ENCODE peak calls at places on chromosomes 3 and 15, in ten cellular contexts. A is upper lobe of left lung, B is stomach, I is ovary, M is body of pancreas, S is right lobe of liver, R is A549, G is transverse colon, H is heart left ventricle, Q is esophagus squamous epithelium. N is an unnamed sample.
A peak's percentile ranks its signal among the peaks of the same experiment; 100 is the strongest.

GRCh38 chr3:191476053-191476787 is 15.3 kb downstream of the PYDC2 start:
- DNase-seq in A (no peak), I (no peak), M (no peak), R (no peak), H (no peak), G (no peak), B (no peak), Q (no peak), S (no peak), N (no peak)

GRCh38 chr15:74156678-74157411 is 16.7 kb upstream of the ISLR start:
- DNase-seq in R (no peak), H (no peak), M (no peak), B (no peak), I (no peak), G (no peak), S (no peak), A (no peak), Q (no peak), N (no peak)

GRCh38 chr3:13825317-13825590 is 54.6 kb downstream of the WNT7A start:
- DNase-seq in G (no peak), M (no peak), I (no peak), S (no peak), Q (no peak), A (no peak), R (no peak), H (no peak), B (no peak), N (no peak)

GRCh38 chr3:109339714-109340648 is 2.6 kb upstream of the DPPA4 start:
- DNase-seq in I (no peak), R (no peak), M (no peak), H (no peak), G (no peak), A (no peak), Q (no peak), S (peak; percentile 30), B (no peak), N (no peak)

GRCh38 chr3:160686955-160687535 is 10.1 kb downstream of the ARL14 start:
- DNase-seq in S (no peak), M (no peak), I (no peak), A (no peak), G (no peak), Q (no peak), R (no peak), H (no peak), B (no peak), N (no peak)

GRCh38 chr3:169498336-169498735 is 165.2 kb downstream of the MECOM start:
- DNase-seq in H (no peak), I (no peak), A (no peak), G (no peak), M (no peak), R (no peak), Q (no peak), B (no peak), S (no peak), N (no peak)

GRCh38 chr15:45604321-45604720 is 17.1 kb downstream of the BLOC1S6 start:
- DNase-seq in H (no peak), M (no peak), G (no peak), Q (no peak), R (no peak), B (no peak), S (no peak), I (no peak), A (no peak), N (no peak)

GRCh38 chr3:16374047-16375019 is 109.3 kb downstream of the OXNAD1 start:
- DNase-seq in R (no peak), H (no peak), S (no peak), B (no peak), Q (no peak), I (no peak), M (no peak), A (peak; percentile 49), G (no peak), N (no peak)

GRCh38 chr3:170295586-170295985 is 61.9 kb upstream of the SKIL start:
- DNase-seq in G (no peak), I (no peak), R (no peak), M (no peak), S (no peak), A (no peak), B (no peak), Q (no peak), H (no peak), N (no peak)

GRCh38 chr15:82674873-82675272 is 27.7 kb upstream of the CPEB1 start:
- DNase-seq in I (no peak), A (no peak), H (no peak), M (no peak), B (no peak), Q (no peak), R (no peak), G (no peak), S (no peak), N (no peak)

GRCh38 chr15:59570364-59570763 is 41.2 kb upstream of the GCNT3 start:
- DNase-seq in M (no peak), S (no peak), I (no peak), Q (no peak), H (no peak), B (no peak), R (peak; percentile 65), G (peak; percentile 67), A (no peak), N (no peak)

GRCh38 chr3:59115355-59116136 is 65.7 kb upstream of the CFAP20DC start:
- DNase-seq in M (no peak), Q (no peak), R (no peak), G (no peak), I (no peak), B (no peak), S (no peak), H (no peak), A (no peak), N (no peak)
- H3K4me3 ChIP-seq in M (no peak overlapping the region), Q (no peak overlapping the region), R (no peak overlapping the region), G (no peak overlapping the region), I (no peak overlapping the region), B (no peak overlapping the region), S (no peak overlapping the region), H (peak overlapping the region; percentile 20), A (no peak overlapping the region), N (no peak overlapping the region)

DNA sequence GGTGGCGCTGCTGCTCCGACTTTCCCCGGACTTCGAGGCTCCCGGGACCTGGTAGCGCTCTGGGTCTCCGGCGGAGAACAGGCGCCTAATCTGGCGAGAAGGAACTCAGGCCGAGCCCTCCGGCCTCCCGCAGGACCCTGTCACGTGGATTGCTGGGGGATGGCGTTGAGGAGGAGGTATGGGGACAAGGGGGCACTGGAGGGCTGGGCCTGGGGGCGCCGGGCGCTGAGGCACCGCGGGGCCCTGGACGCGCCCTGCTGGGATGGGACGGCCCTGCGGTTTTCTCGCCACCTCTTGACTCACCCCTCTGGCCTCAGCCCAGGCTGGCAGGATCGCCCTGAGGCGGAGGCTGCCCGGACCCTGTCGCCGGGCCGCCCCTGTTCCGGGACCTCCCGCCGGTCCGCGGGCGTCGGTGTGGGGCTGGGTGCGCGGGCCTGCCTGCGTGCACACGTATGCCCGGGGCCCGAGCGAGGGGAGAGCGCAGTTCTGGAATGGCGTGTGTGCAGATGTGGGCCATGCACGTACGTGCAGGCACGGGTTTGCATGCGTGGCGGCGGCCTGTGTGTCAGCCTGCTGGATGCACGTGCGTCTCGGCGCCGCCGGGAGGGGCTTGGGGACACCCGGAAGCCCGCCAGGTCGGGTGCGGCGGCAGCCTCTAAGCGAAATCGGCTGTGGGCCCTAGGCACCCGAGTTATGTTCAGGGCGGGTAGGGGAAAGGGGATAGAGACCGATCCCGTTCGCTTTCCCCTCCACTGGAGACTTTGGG is 752 bp downstream of the C15orf39 start:
- DNase-seq in M (peak; percentile 85), S (peak; percentile 83), G (peak; percentile 89), Q (peak; percentile 38), R (peak; percentile 80), I (peak; percentile 76), H (peak; percentile 76), A (peak; percentile 89), B (peak; percentile 85), N (peak; percentile 78)
- TF ChIP-seq POLR2A in M (peak; percentile 51), S (no peak), G (peak; percentile 60), Q (no peak), R (no peak), I (peak; percentile 8), H (no peak), A (peak; percentile 25), B (no peak), N (no peak)

GRCh38 chr15:79308874-79309273 is 2.0 kb upstream of the TMED3 start:
- DNase-seq in R (no peak), M (no peak), B (no peak), A (no peak), G (no peak), Q (no peak), S (no peak), H (no peak), I (no peak), N (no peak)

GRCh38 chr15:79307251-79307650 is 3.7 kb upstream of the TMED3 start:
- DNase-seq in B (no peak), M (no peak), R (no peak), H (no peak), Q (no peak), S (no peak), G (no peak), A (no peak), I (no peak), N (no peak)

GRCh38 chr15:79310985-79311900 is at the start of gene TMED3:
- DNase-seq in I (peak; percentile 43), B (peak; percentile 77), M (peak; percentile 85), S (peak; percentile 67), Q (no peak), R (peak; percentile 98), A (peak; percentile 79), H (peak; percentile 49), G (peak; percentile 79), N (no peak)

GRCh38 chr15:79311901-79312553 is 1.1 kb downstream of the TMED3 start:
- DNase-seq in H (no peak), Q (no peak), I (no peak), M (no peak), A (no peak), S (no peak), R (no peak), G (no peak), B (no peak), N (no peak)

GRCh38 chr15:79310612-79310984 is 314 bp upstream of the TMED3 start:
- DNase-seq in S (no peak), R (no peak), Q (no peak), H (no peak), A (no peak), M (peak; percentile 34), B (no peak), G (no peak), I (no peak), N (no peak)
- H3K4me3 ChIP-seq in S (peak overlapping the region; percentile 64), R (peak overlapping the region; percentile 73), Q (peak overlapping the region; percentile 88), H (peak overlapping the region; percentile 89), A (peak overlapping the region; percentile 75), M (no peak overlapping the region), B (peak overlapping the region; percentile 71), G (peak overlapping the region; percentile 60), I (peak overlapping the region; percentile 44), N (no peak overlapping the region)

DNA sequence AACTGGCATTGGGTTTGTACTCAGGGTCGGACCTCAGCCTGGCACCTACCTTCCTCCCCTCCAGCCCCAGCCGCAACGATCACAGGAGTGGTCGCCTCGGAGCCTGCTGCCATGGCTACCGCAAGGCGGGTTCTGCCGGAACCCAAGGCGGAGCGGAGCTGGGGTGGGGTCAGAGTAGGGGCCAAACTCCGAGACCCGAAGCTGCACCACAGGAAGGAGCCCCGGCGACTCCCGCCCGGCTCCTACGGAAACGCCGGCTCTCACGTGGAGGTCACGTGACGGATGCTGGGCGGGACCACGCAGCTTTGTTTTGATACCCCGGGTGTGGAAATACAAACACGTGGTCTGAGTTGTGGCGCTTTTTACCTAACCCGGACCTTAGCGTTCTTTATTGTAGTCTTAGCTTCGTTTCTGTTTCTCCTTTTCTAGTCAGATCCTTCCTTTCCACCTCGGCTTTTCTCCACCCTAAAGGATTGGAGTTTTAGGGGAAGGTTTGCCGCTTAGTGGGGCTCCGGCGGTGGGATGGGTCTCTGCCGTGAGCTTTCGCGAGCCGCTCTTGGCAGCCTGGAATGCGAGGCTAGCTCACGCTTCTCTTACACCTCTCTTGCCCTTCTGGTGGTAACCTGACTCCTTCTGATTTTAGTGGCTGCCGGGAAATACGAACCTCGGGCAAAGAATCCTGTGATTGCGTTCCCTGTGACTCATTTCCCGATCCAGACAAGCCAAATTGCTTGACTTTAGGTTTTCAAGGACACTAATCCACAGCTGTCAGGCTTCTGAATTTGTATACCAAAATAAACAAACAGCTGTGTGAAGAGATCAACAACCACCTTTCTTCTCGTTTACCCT is at the start of gene HSPBAP1:
- DNase-seq in Q (no peak), I (peak; percentile 95), B (peak; percentile 93), H (peak; percentile 93), M (peak; percentile 89), S (peak; percentile 93), A (peak; percentile 96), G (peak; percentile 96), R (peak; percentile 94), N (peak; percentile 96)
- TF ChIP-seq POLR2A in Q (no peak), I (peak; percentile 50), B (no peak), H (no peak), M (peak; percentile 78), S (peak; percentile 56), A (no peak), G (peak; percentile 55), R (peak; percentile 74), N (no peak)